ENCODE peak calls at places on chromosomes 2 and 18, in seven cellular contexts. One of them, this sample, is unnamed.

GRCh38 chr18:46336278-46337205 is 232.4 kb downstream of the HAUS1 start:
- DNase-seq in K562: no peak
- DNase-seq in PC-3: no peak
- DNase-seq in fibroblast of lung: peak; percentile 10
- DNase-seq in HCT116: no peak
- DNase-seq in neural progenitor cell: no peak
- DNase-seq in MM.1S: no peak
- DNase-seq in this sample: no peak

GRCh38 chr18:49863769-49864615 is 50.7 kb upstream of the ACAA2 start:
- DNase-seq in fibroblast of lung: no peak
- DNase-seq in MM.1S: no peak
- DNase-seq in neural progenitor cell: no peak
- DNase-seq in PC-3: no peak
- DNase-seq in K562: peak; percentile 63
- DNase-seq in HCT116: no peak
- DNase-seq in this sample: no peak

GRCh38 chr2:53289309-53290006 is 478.1 kb upstream of the CHAC2 start:
- DNase-seq in PC-3: peak; percentile 38
- DNase-seq in fibroblast of lung: no peak
- DNase-seq in neural progenitor cell: no peak
- DNase-seq in HCT116: no peak
- DNase-seq in K562: no peak
- DNase-seq in MM.1S: no peak
- DNase-seq in this sample: no peak

GRCh38 chr18:5890606-5891360 is 4.5 kb downstream of the TMEM200C start:
- DNase-seq in fibroblast of lung: peak; percentile 51
- DNase-seq in MM.1S: peak; percentile 75
- DNase-seq in K562: no peak
- DNase-seq in HCT116: no peak
- DNase-seq in PC-3: peak; percentile 56
- DNase-seq in neural progenitor cell: peak; percentile 84
- DNase-seq in this sample: no peak

GRCh38 chr2:126781806-126782205 is 116.9 kb upstream of the TEX51 start:
- DNase-seq in neural progenitor cell: no peak
- DNase-seq in MM.1S: no peak
- DNase-seq in K562: no peak
- DNase-seq in HCT116: no peak
- DNase-seq in PC-3: no peak
- DNase-seq in fibroblast of lung: no peak
- DNase-seq in this sample: no peak

GRCh38 chr2:63283273-63283672 is 232.6 kb downstream of the OTX1 start:
- DNase-seq in MM.1S: no peak
- DNase-seq in neural progenitor cell: no peak
- DNase-seq in HCT116: no peak
- DNase-seq in fibroblast of lung: no peak
- DNase-seq in K562: no peak
- DNase-seq in PC-3: peak; percentile 68
- DNase-seq in this sample: no peak

GRCh38 chr2:64417624-64418023 is 36.3 kb upstream of the LGALSL start:
- DNase-seq in neural progenitor cell: no peak
- DNase-seq in fibroblast of lung: no peak
- DNase-seq in MM.1S: no peak
- DNase-seq in K562: no peak
- DNase-seq in HCT116: no peak
- DNase-seq in PC-3: no peak
- DNase-seq in this sample: no peak

GRCh38 chr2:190137561-190137960 is 75.0 kb upstream of the MSTN start:
- DNase-seq in PC-3: no peak
- DNase-seq in HCT116: no peak
- DNase-seq in neural progenitor cell: no peak
- DNase-seq in fibroblast of lung: peak; percentile 7
- DNase-seq in K562: no peak
- DNase-seq in MM.1S: no peak
- DNase-seq in this sample: peak; percentile 21

GRCh38 chr2:102025016-102025491 is 33.3 kb downstream of the IL1R2 start:
- DNase-seq in fibroblast of lung: peak; percentile 84
- DNase-seq in HCT116: no peak
- DNase-seq in MM.1S: no peak
- DNase-seq in PC-3: no peak
- DNase-seq in K562: no peak
- DNase-seq in neural progenitor cell: no peak
- DNase-seq in this sample: peak; percentile 84

GRCh38 chr2:113105047-113105446 is 22.4 kb upstream of the IL1RN start:
- DNase-seq in neural progenitor cell: no peak
- DNase-seq in K562: no peak
- DNase-seq in fibroblast of lung: peak; percentile 69
- DNase-seq in PC-3: no peak
- DNase-seq in HCT116: no peak
- DNase-seq in MM.1S: no peak
- DNase-seq in this sample: peak; percentile 21

GRCh38 chr2:30161929-30162328 is 15.1 kb downstream of the YPEL5 start:
- DNase-seq in HCT116: no peak
- DNase-seq in K562: no peak
- DNase-seq in MM.1S: no peak
- DNase-seq in PC-3: no peak
- DNase-seq in fibroblast of lung: no peak
- DNase-seq in neural progenitor cell: no peak
- DNase-seq in this sample: no peak

GRCh38 chr2:121530210-121530562 is 494 bp upstream of the RNU4ATAC start:
- DNase-seq in HCT116: peak; percentile 71
- DNase-seq in MM.1S: no peak
- DNase-seq in PC-3: peak; percentile 67
- DNase-seq in fibroblast of lung: peak; percentile 81
- DNase-seq in neural progenitor cell: peak; percentile 78
- DNase-seq in K562: no peak
- DNase-seq in this sample: no peak

GRCh38 chr2:10170256-10170655 is 47.7 kb downstream of the RRM2 start:
- DNase-seq in neural progenitor cell: no peak
- DNase-seq in MM.1S: no peak
- DNase-seq in fibroblast of lung: peak; percentile 69
- DNase-seq in HCT116: no peak
- DNase-seq in PC-3: peak; percentile 12
- DNase-seq in K562: no peak
- DNase-seq in this sample: peak; percentile 42

GRCh38 chr2:18975506-18975905 is 382.9 kb downstream of the OSR1 start:
- DNase-seq in HCT116: no peak
- DNase-seq in fibroblast of lung: no peak
- DNase-seq in neural progenitor cell: no peak
- DNase-seq in K562: no peak
- DNase-seq in MM.1S: no peak
- DNase-seq in PC-3: no peak
- DNase-seq in this sample: no peak

GRCh38 chr2:216078776-216079175 is 2.8 kb downstream of the PECR start:
- DNase-seq in PC-3: no peak
- DNase-seq in MM.1S: no peak
- DNase-seq in neural progenitor cell: no peak
- DNase-seq in K562: no peak
- DNase-seq in fibroblast of lung: no peak
- DNase-seq in HCT116: no peak
- DNase-seq in this sample: no peak

GRCh38 chr2:12738112-12738485 is 21.4 kb downstream of the TRIB2 start:
- DNase-seq in neural progenitor cell: no peak
- DNase-seq in fibroblast of lung: peak; percentile 79
- DNase-seq in PC-3: no peak
- DNase-seq in MM.1S: no peak
- DNase-seq in HCT116: no peak
- DNase-seq in K562: no peak
- DNase-seq in this sample: no peak

GRCh38 chr18:35508746-35509338 is 11.1 kb upstream of the INO80C start:
- DNase-seq in MM.1S: no peak
- DNase-seq in HCT116: no peak
- DNase-seq in neural progenitor cell: peak; percentile 79
- DNase-seq in K562: no peak
- DNase-seq in PC-3: no peak
- DNase-seq in fibroblast of lung: no peak
- DNase-seq in this sample: no peak

GRCh38 chr18:79260023-79260422 is 135.7 kb upstream of the NFATC1 start:
- DNase-seq in fibroblast of lung: no peak
- DNase-seq in neural progenitor cell: no peak
- DNase-seq in HCT116: no peak
- DNase-seq in PC-3: no peak
- DNase-seq in K562: no peak
- DNase-seq in MM.1S: no peak
- DNase-seq in this sample: no peak

GRCh38 chr18:62152844-62153243 is 34.0 kb downstream of the PIGN start:
- DNase-seq in neural progenitor cell: no peak
- DNase-seq in PC-3: no peak
- DNase-seq in MM.1S: no peak
- DNase-seq in K562: no peak
- DNase-seq in HCT116: no peak
- DNase-seq in fibroblast of lung: no peak
- DNase-seq in this sample: no peak

GRCh38 chr18:286515-287310 is 18.9 kb upstream of the THOC1 start:
- DNase-seq in MM.1S: peak; percentile 25
- DNase-seq in HCT116: no peak
- DNase-seq in PC-3: peak; percentile 38
- DNase-seq in neural progenitor cell: peak; percentile 24
- DNase-seq in fibroblast of lung: peak; percentile 26
- DNase-seq in K562: no peak
- DNase-seq in this sample: peak; percentile 67

GRCh38 chr2:224966663-224967062 is 75.6 kb downstream of the DOCK10 start:
- DNase-seq in PC-3: no peak
- DNase-seq in K562: no peak
- DNase-seq in fibroblast of lung: no peak
- DNase-seq in HCT116: no peak
- DNase-seq in MM.1S: no peak
- DNase-seq in neural progenitor cell: no peak
- DNase-seq in this sample: no peak

GRCh38 chr2:191824403-191824802 is 22.5 kb downstream of the CAVIN2 start:
- DNase-seq in HCT116: no peak
- DNase-seq in neural progenitor cell: no peak
- DNase-seq in fibroblast of lung: peak; percentile 23
- DNase-seq in MM.1S: no peak
- DNase-seq in K562: no peak
- DNase-seq in PC-3: no peak
- DNase-seq in this sample: no peak

GRCh38 chr18:47992266-47992665 is 61.8 kb upstream of the SMAD2 start:
- DNase-seq in MM.1S: no peak
- DNase-seq in K562: no peak
- DNase-seq in HCT116: no peak
- DNase-seq in neural progenitor cell: no peak
- DNase-seq in PC-3: no peak
- DNase-seq in fibroblast of lung: no peak
- DNase-seq in this sample: no peak
- H3K9ac ChIP-seq in MM.1S: no peak overlapping the region
- H3K9ac ChIP-seq in K562: no peak overlapping the region
- H3K9ac ChIP-seq in HCT116: no peak overlapping the region
- H3K9ac ChIP-seq in neural progenitor cell: no peak overlapping the region
- H3K9ac ChIP-seq in PC-3: no peak overlapping the region
- H3K9ac ChIP-seq in fibroblast of lung: no peak overlapping the region
- H3K9ac ChIP-seq in this sample: no peak overlapping the region

GRCh38 chr2:240434728-240435456 is 571 bp upstream of the GPC1 start:
- DNase-seq in fibroblast of lung: peak; percentile 88
- DNase-seq in HCT116: peak; percentile 69
- DNase-seq in neural progenitor cell: peak; percentile 96
- DNase-seq in K562: peak; percentile 92
- DNase-seq in MM.1S: peak; percentile 88
- DNase-seq in PC-3: peak; percentile 88
- DNase-seq in this sample: peak; percentile 98
- H3K9ac ChIP-seq in fibroblast of lung: peak overlapping the region; percentile 65
- H3K9ac ChIP-seq in HCT116: peak overlapping the region; percentile 91
- H3K9ac ChIP-seq in neural progenitor cell: peak overlapping the region; percentile 81
- H3K9ac ChIP-seq in K562: peak overlapping the region; percentile 35
- H3K9ac ChIP-seq in MM.1S: peak overlapping the region; percentile 50
- H3K9ac ChIP-seq in PC-3: peak overlapping the region; percentile 98
- H3K9ac ChIP-seq in this sample: peak overlapping the region; percentile 95

GRCh38 chr2:238903141-238903540 is 55.3 kb downstream of the TWIST2 start:
- DNase-seq in neural progenitor cell: no peak
- DNase-seq in K562: no peak
- DNase-seq in HCT116: no peak
- DNase-seq in PC-3: no peak
- DNase-seq in MM.1S: no peak
- DNase-seq in fibroblast of lung: no peak
- DNase-seq in this sample: no peak
- H3K9ac ChIP-seq in neural progenitor cell: no peak overlapping the region
- H3K9ac ChIP-seq in K562: no peak overlapping the region
- H3K9ac ChIP-seq in HCT116: no peak overlapping the region
- H3K9ac ChIP-seq in PC-3: no peak overlapping the region
- H3K9ac ChIP-seq in MM.1S: no peak overlapping the region
- H3K9ac ChIP-seq in fibroblast of lung: no peak overlapping the region
- H3K9ac ChIP-seq in this sample: no peak overlapping the region

GRCh38 chr2:229446316-229446715 is 175.2 kb upstream of the PID1 start:
- DNase-seq in K562: no peak
- DNase-seq in fibroblast of lung: peak; percentile 21
- DNase-seq in PC-3: no peak
- DNase-seq in MM.1S: no peak
- DNase-seq in HCT116: no peak
- DNase-seq in neural progenitor cell: no peak
- DNase-seq in this sample: no peak
- H3K9ac ChIP-seq in K562: no peak overlapping the region
- H3K9ac ChIP-seq in fibroblast of lung: no peak overlapping the region
- H3K9ac ChIP-seq in PC-3: no peak overlapping the region
- H3K9ac ChIP-seq in MM.1S: no peak overlapping the region
- H3K9ac ChIP-seq in HCT116: no peak overlapping the region
- H3K9ac ChIP-seq in neural progenitor cell: no peak overlapping the region
- H3K9ac ChIP-seq in this sample: peak overlapping the region; percentile 76

GRCh38 chr2:84925724-84926376 is 20.4 kb downstream of the TMSB10 start:
- DNase-seq in HCT116: peak; percentile 98
- DNase-seq in fibroblast of lung: peak; percentile 83
- DNase-seq in neural progenitor cell: peak; percentile 95
- DNase-seq in K562: peak; percentile 90
- DNase-seq in MM.1S: peak; percentile 95
- DNase-seq in PC-3: peak; percentile 98
- DNase-seq in this sample: peak; percentile 97
- H3K9ac ChIP-seq in HCT116: peak overlapping the region; percentile 88
- H3K9ac ChIP-seq in fibroblast of lung: peak overlapping the region; percentile 23
- H3K9ac ChIP-seq in neural progenitor cell: no peak overlapping the region
- H3K9ac ChIP-seq in K562: no peak overlapping the region
- H3K9ac ChIP-seq in MM.1S: peak overlapping the region; percentile 61
- H3K9ac ChIP-seq in PC-3: peak overlapping the region; percentile 74
- H3K9ac ChIP-seq in this sample: peak overlapping the region; percentile 30

DNA sequence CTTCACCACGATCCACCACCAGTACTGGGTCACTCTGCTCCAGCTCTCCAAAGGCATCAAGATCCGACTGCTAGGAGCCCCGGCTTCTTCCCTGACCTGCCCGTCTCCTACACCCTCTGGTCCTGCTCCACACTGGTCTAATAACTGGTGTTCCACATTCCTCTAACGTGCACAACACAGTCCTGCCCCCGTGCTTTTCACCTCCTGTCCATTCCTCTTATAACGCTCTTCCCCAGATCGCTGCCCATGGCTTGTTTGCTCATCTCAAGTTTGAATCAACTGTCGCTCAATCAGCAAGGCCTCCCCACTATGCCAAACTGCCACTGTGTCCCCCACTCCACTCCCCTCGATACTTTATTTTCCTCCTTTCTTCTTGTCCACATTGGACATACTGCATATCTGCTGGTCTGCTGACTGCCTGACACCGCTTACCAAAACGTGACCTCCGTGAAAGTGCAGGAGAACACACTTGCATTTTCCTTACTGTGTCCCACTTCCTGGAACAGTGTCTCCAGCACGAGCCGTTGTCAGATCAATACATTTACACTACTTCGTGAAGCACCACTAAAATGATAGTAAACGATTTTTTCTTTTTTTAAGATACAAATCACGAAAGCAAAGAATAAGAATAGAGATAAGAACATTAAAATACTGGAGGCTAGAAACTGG is 6.5 kb downstream of the HDLBP start:
- DNase-seq in HCT116: no peak
- DNase-seq in fibroblast of lung: no peak
- DNase-seq in MM.1S: no peak
- DNase-seq in K562: no peak
- DNase-seq in PC-3: no peak
- DNase-seq in neural progenitor cell: no peak
- DNase-seq in this sample: no peak
- H3K9ac ChIP-seq in HCT116: no peak overlapping the region
- H3K9ac ChIP-seq in fibroblast of lung: no peak overlapping the region
- H3K9ac ChIP-seq in MM.1S: peak overlapping the region; percentile 24
- H3K9ac ChIP-seq in K562: peak overlapping the region; percentile 61
- H3K9ac ChIP-seq in PC-3: no peak overlapping the region
- H3K9ac ChIP-seq in neural progenitor cell: peak overlapping the region; percentile 14
- H3K9ac ChIP-seq in this sample: no peak overlapping the region

This sample was measured in adipocyte.